ENCODE peak calls at places on chromosomes 6 and 20, in four cellular contexts. J is choroid plexus epithelial cell, D is uterus, L is left ventricle myocardium inferior. U is an unnamed sample.

GRCh38 chr20:50577175-50578018 is 67.2 kb downstream of the PTPN1 start:
- DNase-seq in J (no peak), L (peak), D (no peak), U (no peak)

GRCh38 chr20:24584538-24585356 is 115.3 kb downstream of the SYNDIG1 start:
- DNase-seq in L (no peak), D (no peak), J (peak), U (peak)

GRCh38 chr6:446418-447366 is 55.1 kb downstream of the IRF4 start:
- DNase-seq in D (no peak), J (no peak), L (no peak), U (no peak)

GRCh38 chr20:53786071-53786444 is 192.4 kb upstream of the ZNF217 start:
- DNase-seq in D (no peak), L (no peak), J (no peak), U (no peak)

GRCh38 chr6:126312013-126312665 is 27.8 kb upstream of the CENPW start:
- DNase-seq in D (no peak), L (no peak), J (peak), U (peak)

GRCh38 chr6:165881812-165882211 is 218.8 kb upstream of the PDE10A start:
- DNase-seq in D (no peak), L (no peak), J (no peak), U (no peak)

GRCh38 chr6:27743787-27744186 is 168.4 kb downstream of the OR2B2 start:
- DNase-seq in D (no peak), L (no peak), J (no peak), U (no peak)

GRCh38 chr6:109793015-109793414 is 101.9 kb downstream of the FIG4 start:
- DNase-seq in D (no peak), J (no peak), L (no peak), U (peak)

GRCh38 chr6:104365835-104366234 is 493.9 kb downstream of the HACE1 start:
- DNase-seq in D (no peak), J (no peak), L (no peak), U (no peak)

GRCh38 chr6:122753688-122754056 is 25.8 kb upstream of the FABP7 start:
- DNase-seq in D (no peak), L (no peak), J (no peak), U (peak)

GRCh38 chr6:157994126-157994795 is 12.6 kb downstream of the SYNJ2 start:
- DNase-seq in J (no peak), L (no peak), D (no peak), U (no peak)

GRCh38 chr6:117469791-117470190 is 12.7 kb upstream of the DCBLD1 start:
- DNase-seq in D (no peak), J (no peak), L (no peak), U (no peak)

GRCh38 chr6:32085759-32086458 is 23.2 kb downstream of the TNXB start:
- DNase-seq in D (peak), J (no peak), L (no peak), U (no peak)

GRCh38 chr6:24883618-24884017 is 52.1 kb downstream of the RIPOR2 start:
- DNase-seq in D (no peak), L (no peak), J (peak), U (peak)

GRCh38 chr6:159754401-159754800 is 7.4 kb upstream of the ACAT2 start:
- DNase-seq in L (no peak), D (no peak), J (no peak), U (no peak)

GRCh38 chr20:48284837-48285236 is 499.6 kb upstream of the SULF2 start:
- DNase-seq in D (no peak), J (peak), L (no peak), U (no peak)

GRCh38 chr6:163459007-163459406 is 44.5 kb downstream of the QKI start:
- DNase-seq in L (no peak), J (no peak), D (no peak), U (no peak)

GRCh38 chr6:100366419-100366818 is 98.3 kb downstream of the SIM1 start:
- DNase-seq in D (no peak), L (no peak), J (peak), U (peak)

GRCh38 chr20:701401-702129 is 26.0 kb upstream of the SCRT2 start:
- DNase-seq in J (no peak), D (no peak), L (peak), U (no peak)

GRCh38 chr6:11093065-11093590 is 506 bp upstream of the SMIM13 start:
- DNase-seq in L (no peak), J (peak), D (no peak), U (peak)

GRCh38 chr6:117491916-117492315 is 9.4 kb downstream of the DCBLD1 start:
- DNase-seq in L (no peak), D (no peak), J (peak), U (peak)

GRCh38 chr20:12874933-12875332 is 133.8 kb upstream of the SPTLC3 start:
- DNase-seq in J (no peak), L (no peak), D (no peak), U (no peak)

GRCh38 chr6:50884364-50884763 is 65.7 kb downstream of the TFAP2B start:
- DNase-seq in J (no peak), D (no peak), L (no peak), U (no peak)

GRCh38 chr20:23161968-23162696 is 76.0 kb upstream of the CD93 start:
- DNase-seq in J (peak), D (peak), L (peak), U (peak)

GRCh38 chr6:133396630-133397335 is 155.6 kb downstream of the EYA4 start:
- DNase-seq in L (no peak), D (no peak), J (no peak), U (no peak)

GRCh38 chr6:46592046-46592445 is 60.6 kb downstream of the CYP39A1 start:
- DNase-seq in J (no peak), L (no peak), D (no peak), U (no peak)

GRCh38 chr6:135181333-135182119 is 418 bp downstream of the MYB start:
- DNase-seq in D (no peak), J (no peak), L (no peak), U (no peak)

GRCh38 chr6:52013035-52013434 is 74.4 kb downstream of the PKHD1 start:
- DNase-seq in J (no peak), D (no peak), L (no peak), U (peak)

DNA sequence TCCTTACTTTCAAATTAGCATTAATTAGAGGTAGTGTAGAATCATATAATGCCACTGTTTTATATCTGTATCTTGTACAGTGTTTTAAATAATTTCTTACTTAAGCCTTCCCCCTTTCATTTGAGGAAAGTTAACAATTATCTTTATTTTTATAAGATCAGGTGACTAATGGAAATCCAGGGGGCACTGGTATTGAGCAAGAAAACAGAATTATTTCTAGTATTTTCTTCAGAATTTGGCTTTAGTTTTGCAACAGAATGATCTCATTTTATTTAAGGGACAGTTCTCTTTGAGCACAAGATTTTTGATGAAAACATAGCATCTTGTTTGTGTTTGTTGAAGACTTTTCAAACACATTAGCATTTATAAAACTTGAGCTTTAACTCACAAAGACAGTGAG is 55.9 kb downstream of the RNF217 start:
- DNase-seq in D (no peak), J (peak), L (no peak), U (peak)
- H3K4me3 ChIP-seq in D (no peak), J (no peak), L (no peak), U (no peak)

DNA sequence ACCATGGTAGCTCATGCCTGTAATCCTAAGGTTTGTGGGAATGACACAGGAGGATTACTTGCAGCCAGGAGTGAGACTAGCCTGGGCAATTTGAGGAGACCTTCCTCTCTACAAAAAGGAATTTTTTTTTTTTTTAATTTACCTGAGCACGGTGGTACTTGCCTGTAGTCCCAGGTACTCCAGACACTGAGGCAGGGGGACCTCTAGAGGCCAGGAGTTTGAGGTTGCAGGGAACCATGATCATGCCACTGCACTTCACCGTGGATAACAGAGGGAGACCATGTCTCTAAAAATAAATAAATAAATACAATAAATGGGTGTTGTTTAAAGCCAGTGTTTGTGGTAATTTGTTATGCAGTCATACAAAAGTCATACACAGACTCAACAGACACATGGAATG is 2.4 kb upstream of the HLA-F start:
- DNase-seq in L (no peak), J (no peak), D (no peak), U (no peak)
- TF ChIP-seq CTCF in L (no peak), J (no peak), D (no peak), U (no peak)

GRCh38 chr6:146543940-146544661 is 468 bp downstream of the RAB32 start:
- DNase-seq in J (peak), D (peak), L (peak), U (peak)
- H3K4me3 ChIP-seq in J (peak), D (peak), L (peak), U (peak)

DNA sequence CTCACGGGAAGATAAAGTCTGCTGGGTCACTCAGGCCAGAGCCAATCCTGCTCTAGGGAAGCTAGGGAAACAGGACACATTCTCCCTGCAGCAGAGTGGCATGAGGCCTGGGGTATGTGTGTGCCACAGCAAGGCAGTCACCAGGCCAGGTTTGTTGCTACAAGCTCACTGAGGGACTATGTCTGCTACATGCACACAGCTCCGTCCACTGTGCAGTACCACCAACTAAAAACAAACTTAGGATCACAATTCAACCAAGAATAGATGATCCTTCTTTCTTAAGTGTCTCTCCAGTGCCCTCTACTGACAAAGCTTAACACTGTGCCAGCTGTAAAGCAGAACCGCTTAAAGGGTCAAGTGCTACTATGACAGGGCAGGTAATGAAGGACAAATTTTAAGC is 192.5 kb downstream of the PTPRK start:
- DNase-seq in J (peak), D (no peak), L (no peak), U (peak)
- TF ChIP-seq CTCF in J (peak), D (no peak), L (peak), U (peak)

GRCh38 chr6:170136541-170137175 is 154.2 kb downstream of the DLL1 start:
- DNase-seq in D (no peak), J (no peak), L (no peak), U (no peak)

GRCh38 chr6:170134077-170135040 is 156.5 kb downstream of the DLL1 start:
- DNase-seq in J (no peak), D (no peak), L (peak), U (no peak)

GRCh38 chr6:170135821-170136471 is 154.9 kb downstream of the DLL1 start:
- DNase-seq in D (no peak), J (no peak), L (no peak), U (no peak)

GRCh38 chr6:170135041-170135440 is 155.8 kb downstream of the DLL1 start:
- DNase-seq in L (no peak), J (no peak), D (no peak), U (no peak)

DNA sequence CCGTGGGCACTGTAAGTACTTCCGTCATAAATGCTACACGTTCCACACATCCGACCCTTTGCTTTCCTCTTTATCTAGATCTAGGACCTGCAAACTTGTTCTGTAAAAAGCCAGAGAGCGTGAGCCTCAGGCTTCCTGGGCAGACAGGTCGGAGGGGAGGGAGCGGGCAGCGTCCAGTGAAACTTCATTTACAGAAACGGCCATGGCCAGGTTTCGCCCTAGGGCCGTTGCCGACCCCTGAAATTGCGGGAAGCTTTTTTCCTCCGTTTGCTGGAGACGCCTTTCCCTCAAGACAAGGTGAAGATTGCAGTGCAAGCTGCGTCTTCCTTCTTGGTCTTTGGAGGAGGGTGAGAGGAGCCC is 155.4 kb downstream of the DLL1 start:
- DNase-seq in L (no peak), J (no peak), D (no peak), U (no peak)
- H3K4me3 ChIP-seq in L (peak), J (no peak), D (no peak), U (no peak)

GRCh38 chr6:139003751-139004150 is 15.7 kb upstream of the REPS1 start:
- DNase-seq in J (no peak), L (no peak), D (no peak), U (no peak)

GRCh38 chr6:139007428-139007827 is 19.4 kb upstream of the REPS1 start:
- DNase-seq in D (no peak), J (no peak), L (no peak), U (no peak)

GRCh38 chr6:139008117-139008516 is 20.1 kb upstream of the REPS1 start:
- DNase-seq in J (no peak), D (no peak), L (no peak), U (no peak)

GRCh38 chr6:139010674-139011073 is 17.9 kb upstream of the ABRACL start:
- DNase-seq in J (no peak), L (no peak), D (no peak), U (no peak)

GRCh38 chr6:139006470-139006869 is 18.4 kb upstream of the REPS1 start:
- DNase-seq in L (no peak), J (no peak), D (no peak), U (no peak)
- TF ChIP-seq CTCF in L (no peak), J (no peak), D (no peak), U (no peak)

GRCh38 chr6:1625352-1625773 is 15.6 kb downstream of the FOXC1 start:
- DNase-seq in D (no peak), L (no peak), J (no peak), U (no peak)
- H3K4me3 ChIP-seq in D (peak), L (peak), J (peak), U (peak)

GRCh38 chr6:7156666-7157278 is 49.0 kb downstream of the RREB1 start:
- DNase-seq in D (no peak), L (no peak), J (no peak), U (peak)

GRCh38 chr6:7159790-7160525 is 52.2 kb downstream of the RREB1 start:
- DNase-seq in J (no peak), L (no peak), D (no peak), U (no peak)

GRCh38 chr6:7155871-7156579 is 48.3 kb downstream of the RREB1 start:
- DNase-seq in L (no peak), J (no peak), D (no peak), U (no peak)

GRCh38 chr6:7161253-7161623 is 53.5 kb downstream of the RREB1 start:
- DNase-seq in D (no peak), J (no peak), L (no peak), U (no peak)

DNA sequence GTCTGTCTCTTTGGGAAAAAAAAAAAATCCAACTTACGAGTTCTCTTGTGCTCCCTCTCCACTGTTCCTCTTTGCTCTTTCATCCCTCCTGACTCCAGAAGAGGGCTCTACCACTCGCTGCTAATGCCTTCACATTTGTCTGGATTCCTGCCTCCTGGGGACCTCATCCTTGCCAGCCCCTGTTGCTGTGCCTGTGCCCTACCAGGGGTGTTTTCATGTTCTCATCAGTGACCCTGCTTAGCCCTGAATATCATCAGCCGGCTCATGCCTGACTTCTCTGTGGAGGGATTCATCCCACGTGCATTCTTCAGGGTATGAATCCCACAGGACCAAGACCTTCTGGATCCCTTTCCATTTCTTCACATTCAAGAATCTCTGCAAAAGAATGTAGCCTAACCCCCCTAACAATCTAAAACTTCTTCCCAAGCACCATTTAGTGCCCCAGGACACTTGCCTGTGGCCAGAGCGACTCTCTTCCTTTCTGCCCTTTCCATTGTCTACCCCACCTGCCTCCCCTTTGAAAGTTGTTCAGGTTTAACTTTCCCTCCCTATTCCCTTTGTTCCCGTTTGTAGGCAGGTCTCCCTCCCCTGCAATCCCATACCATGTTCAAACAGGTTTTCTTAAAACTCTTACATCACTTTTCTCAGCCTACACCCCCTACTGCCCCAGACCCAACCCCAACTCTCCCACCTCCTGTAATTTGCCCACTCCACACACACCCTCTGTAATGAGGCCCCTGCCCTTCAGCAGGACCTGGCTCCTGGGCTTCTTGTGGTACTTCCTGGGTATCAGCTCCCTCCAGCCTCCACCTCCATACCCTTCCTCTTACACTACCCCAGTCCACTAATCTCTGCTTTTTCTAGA is 50.2 kb downstream of the RREB1 start:
- DNase-seq in D (no peak), L (no peak), J (no peak), U (no peak)
- TF ChIP-seq CTCF in D (no peak), L (no peak), J (peak), U (no peak)

GRCh38 chr6:53062369-53062639 is 2.9 kb upstream of the FBXO9 start:
- DNase-seq in L (no peak), J (no peak), D (no peak), U (no peak)
- H3K4me3 ChIP-seq in L (peak), J (peak), D (no peak), U (no peak)